ENCODE peak calls at places on chromosome X, in ten cellular contexts. I is colonic mucosa; Q is HFF-Myc; P is GM12865; W is dorsolateral prefrontal cortex; S is endothelial cell; O is psoas muscle; Y is astrocyte of the spinal cord; K is CD8-positive, alpha-beta T cell; C is stomach. N is an unnamed sample.

GRCh38 chrX:14718403-14718802 is 154.5 kb downstream of the FANCB start:
- DNase-seq in I (no peak), Q (no peak), P (no peak), W (no peak), S (no peak), O (no peak), Y (no peak), K (no peak), C (no peak), N (no peak)

GRCh38 chrX:18714910-18715309 is 7.5 kb downstream of the PPEF1 start:
- DNase-seq in I (no peak), Q (no peak), P (no peak), W (no peak), S (no peak), O (no peak), Y (no peak), K (no peak), C (no peak), N (no peak)

GRCh38 chrX:86806786-86807185 is 658.5 kb downstream of the DACH2 start:
- DNase-seq in I (no peak), Q (no peak), P (peak), W (no peak), S (peak), O (no peak), Y (no peak), K (no peak), C (no peak), N (no peak)

GRCh38 chrX:71621644-71622346 is 3.5 kb upstream of the CXCR3 start:
- DNase-seq in I (peak), Q (no peak), P (no peak), W (no peak), S (no peak), O (no peak), Y (no peak), K (no peak), C (no peak), N (no peak)

GRCh38 chrX:77450415-77450814 is 3.2 kb downstream of the FGF16 start:
- DNase-seq in I (no peak), Q (no peak), P (no peak), W (no peak), S (no peak), O (no peak), Y (no peak), K (no peak), C (no peak), N (no peak)

GRCh38 chrX:136148391-136148790 is 1.1 kb downstream of the FHL1 start:
- DNase-seq in I (no peak), Q (no peak), P (no peak), W (no peak), S (no peak), O (no peak), Y (no peak), K (no peak), C (no peak), N (no peak)

GRCh38 chrX:82765806-82766205 is 742.3 kb upstream of the POU3F4 start:
- DNase-seq in I (no peak), Q (no peak), P (no peak), W (no peak), S (no peak), O (no peak), Y (peak), K (no peak), C (no peak), N (no peak)

GRCh38 chrX:40096395-40097091 is 1.2 kb downstream of the BCOR start:
- DNase-seq in I (peak), Q (no peak), P (peak), W (no peak), S (peak), O (peak), Y (peak), K (peak), C (no peak), N (no peak)

DNA sequence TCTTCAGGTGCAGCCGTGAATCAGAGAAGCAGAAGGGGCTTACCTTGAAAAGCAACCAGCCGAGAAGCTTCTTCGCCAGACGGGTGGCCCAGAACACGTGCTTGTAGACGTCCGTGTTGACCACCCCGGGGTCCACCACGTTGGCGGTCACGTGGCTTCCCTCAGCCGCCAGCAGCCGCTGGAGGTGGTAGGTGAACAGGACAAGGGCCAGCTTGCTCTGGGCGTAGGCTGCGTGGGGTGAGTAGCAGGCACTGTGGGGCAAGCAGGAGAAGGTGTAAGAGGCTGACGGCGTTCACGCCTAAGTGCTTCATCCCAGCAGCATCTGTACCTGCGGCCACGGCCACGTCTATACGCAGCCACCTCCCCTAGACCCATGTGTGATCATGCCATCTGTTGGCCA is 257.8 kb downstream of the DHRSX start:
- DNase-seq in I (no peak), Q (no peak), P (no peak), W (no peak), S (no peak), O (no peak), Y (no peak), K (no peak), C (no peak), N (no peak)
- TF ChIP-seq CTCF in I (no peak), Q (no peak), P (no peak), W (no peak), S (no peak), O (no peak), Y (no peak), K (no peak), C (no peak), N (no peak)

DNA sequence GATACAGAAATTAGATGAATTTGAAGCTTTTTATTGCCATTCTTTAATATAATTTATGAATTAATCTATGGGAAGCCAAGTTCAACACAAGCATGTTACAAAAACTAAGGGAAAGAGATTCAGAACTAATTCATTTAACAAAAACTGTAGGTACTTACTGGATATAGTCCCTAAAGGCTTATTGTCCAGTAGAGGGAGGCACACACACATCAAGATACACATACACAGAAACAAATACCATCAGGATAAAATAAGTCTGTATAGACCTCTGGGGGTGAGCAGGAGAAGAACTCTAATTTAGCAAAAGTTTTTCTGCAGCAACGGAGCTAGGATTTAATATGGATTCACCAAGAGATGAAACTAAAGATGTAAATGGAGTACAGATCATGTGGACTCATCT is 83.0 kb upstream of the IL13RA1 start:
- DNase-seq in I (no peak), Q (no peak), P (peak), W (no peak), S (no peak), O (no peak), Y (peak), K (no peak), C (no peak), N (no peak)
- TF ChIP-seq CTCF in I (peak), Q (peak), P (no peak), W (peak), S (peak), O (peak), Y (peak), K (no peak), C (peak), N (no peak)

GRCh38 chrX:109049903-109050302 is 313.5 kb upstream of the IRS4 start:
- DNase-seq in I (no peak), Q (no peak), P (no peak), W (no peak), S (peak), O (no peak), Y (no peak), K (no peak), C (no peak), N (no peak)
- TF ChIP-seq CTCF in I (no peak), Q (no peak), P (no peak), W (no peak), S (peak), O (no peak), Y (peak), K (no peak), C (no peak), N (no peak)

GRCh38 chrX:110125435-110125834 is 122.5 kb downstream of the TMEM164 start:
- DNase-seq in I (no peak), Q (no peak), P (no peak), W (no peak), S (peak), O (no peak), Y (peak), K (no peak), C (no peak), N (no peak)
- TF ChIP-seq CTCF in I (no peak), Q (peak), P (no peak), W (peak), S (no peak), O (peak), Y (peak), K (no peak), C (no peak), N (no peak)

DNA sequence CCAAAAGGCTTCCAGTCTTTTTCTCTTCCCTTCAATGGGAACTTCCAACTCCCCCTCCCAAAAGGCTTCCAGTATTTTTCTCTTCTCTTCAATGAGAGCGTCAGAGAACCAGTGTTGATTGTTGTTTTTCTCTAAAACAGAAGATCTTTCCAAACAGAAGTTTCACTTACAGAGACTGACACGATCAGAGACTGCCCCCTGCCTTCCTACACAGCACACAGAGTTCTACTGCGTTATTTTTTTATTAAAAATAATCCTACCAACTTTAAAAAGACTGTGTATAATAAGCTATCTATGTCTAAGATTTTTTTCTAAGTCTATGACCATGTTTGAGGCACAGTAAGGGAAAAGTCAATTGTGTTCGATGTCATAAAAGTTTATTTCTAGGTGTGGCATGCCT is 3.5 kb upstream of the HTR2C start:
- DNase-seq in I (no peak), Q (no peak), P (no peak), W (no peak), S (no peak), O (no peak), Y (no peak), K (no peak), C (no peak), N (no peak)
- TF ChIP-seq CTCF in I (no peak), Q (no peak), P (no peak), W (no peak), S (no peak), O (no peak), Y (peak), K (no peak), C (no peak), N (no peak)